ENCODE peak calls at places on chromosome 1, in ten cellular contexts. O, U, V, K, F, T, M, Q, L and X are unnamed samples.

GRCh38 chr1:196029410-196029809 is 578.8 kb downstream of the KCNT2 start:
- DNase-seq in O (no peak), U (no peak), V (no peak), K (no peak), F (no peak), T (no peak), M (no peak), Q (no peak), L (no peak), X (no peak)

GRCh38 chr1:9121891-9122409 is 7.0 kb downstream of the GPR157 start:
- DNase-seq in O (no peak), U (peak), V (no peak), K (no peak), F (peak), T (no peak), M (no peak), Q (no peak), L (no peak), X (no peak)

GRCh38 chr1:216944864-216945505 is 221.8 kb upstream of the ESRRG start:
- DNase-seq in O (no peak), U (no peak), V (no peak), K (no peak), F (no peak), T (peak), M (no peak), Q (no peak), L (no peak), X (no peak)

GRCh38 chr1:23801876-23802275 is 1.3 kb upstream of the GALE start:
- DNase-seq in O (no peak), U (no peak), V (no peak), K (no peak), F (no peak), T (no peak), M (no peak), Q (no peak), L (no peak), X (no peak)

GRCh38 chr1:8329439-8329838 is 11.5 kb downstream of the SLC45A1 start:
- DNase-seq in O (no peak), U (no peak), V (no peak), K (no peak), F (no peak), T (no peak), M (no peak), Q (peak), L (no peak), X (no peak)

GRCh38 chr1:81287681-81288080 is 513.1 kb upstream of the ADGRL2 start:
- DNase-seq in O (no peak), U (no peak), V (no peak), K (no peak), F (no peak), T (no peak), M (no peak), Q (no peak), L (no peak), X (no peak)

GRCh38 chr1:109931189-109931672 is 20.6 kb downstream of the CSF1 start:
- DNase-seq in O (peak), U (no peak), V (no peak), K (peak), F (peak), T (peak), M (peak), Q (peak), L (peak), X (peak)

GRCh38 chr1:173161510-173162221 is 45.5 kb downstream of the TNFSF4 start:
- DNase-seq in O (no peak), U (no peak), V (peak), K (no peak), F (no peak), T (no peak), M (no peak), Q (peak), L (no peak), X (no peak)

GRCh38 chr1:146007048-146007784 is 10.8 kb upstream of the TXNIP start:
- DNase-seq in O (peak), U (peak), V (peak), K (peak), F (no peak), T (peak), M (peak), Q (peak), L (peak), X (no peak)

GRCh38 chr1:87226341-87226760 is 102.3 kb upstream of the LMO4 start:
- DNase-seq in O (peak), U (no peak), V (peak), K (peak), F (peak), T (peak), M (peak), Q (peak), L (peak), X (peak)

GRCh38 chr1:46724991-46725735 is 6.2 kb upstream of the EFCAB14 start:
- DNase-seq in O (peak), U (peak), V (peak), K (peak), F (peak), T (peak), M (peak), Q (peak), L (peak), X (peak)

GRCh38 chr1:205041998-205042910 is 758 bp upstream of the CNTN2 start:
- DNase-seq in O (no peak), U (no peak), V (no peak), K (no peak), F (no peak), T (no peak), M (no peak), Q (no peak), L (no peak), X (no peak)

GRCh38 chr1:47578026-47578861 is 140.4 kb downstream of the FOXD2 start:
- DNase-seq in O (no peak), U (no peak), V (no peak), K (no peak), F (peak), T (no peak), M (no peak), Q (no peak), L (no peak), X (no peak)

GRCh38 chr1:43834280-43835140 is 99.1 kb upstream of the ARTN start:
- DNase-seq in O (no peak), U (no peak), V (peak), K (peak), F (no peak), T (peak), M (peak), Q (peak), L (no peak), X (no peak)

GRCh38 chr1:211829343-211830054 is 1.1 kb downstream of the LPGAT1 start:
- DNase-seq in O (peak), U (no peak), V (peak), K (peak), F (peak), T (peak), M (no peak), Q (peak), L (peak), X (no peak)

GRCh38 chr1:21434394-21434793 is 5.5 kb upstream of the NBPF3 start:
- DNase-seq in O (no peak), U (no peak), V (no peak), K (no peak), F (no peak), T (no peak), M (no peak), Q (no peak), L (no peak), X (no peak)

GRCh38 chr1:13228343-13228781 is 2.4 kb upstream of the PRAMEF18 start:
- DNase-seq in O (no peak), U (no peak), V (no peak), K (peak), F (peak), T (no peak), M (peak), Q (peak), L (peak), X (no peak)

GRCh38 chr1:47693115-47693514 is 255.3 kb downstream of the FOXD2 start:
- DNase-seq in O (no peak), U (no peak), V (no peak), K (no peak), F (no peak), T (peak), M (no peak), Q (no peak), L (no peak), X (no peak)

GRCh38 chr1:2099871-2100774 is 49.9 kb downstream of the PRKCZ start:
- DNase-seq in O (no peak), U (no peak), V (no peak), K (no peak), F (peak), T (no peak), M (no peak), Q (peak), L (no peak), X (peak)

GRCh38 chr1:156496211-156496761 is 4.3 kb downstream of the MEF2D start:
- DNase-seq in O (no peak), U (no peak), V (no peak), K (no peak), F (no peak), T (no peak), M (no peak), Q (peak), L (no peak), X (peak)

GRCh38 chr1:78222225-78222961 is 176.6 kb downstream of the GIPC2 start:
- DNase-seq in O (no peak), U (no peak), V (peak), K (no peak), F (no peak), T (no peak), M (no peak), Q (no peak), L (no peak), X (no peak)

GRCh38 chr1:190353538-190354101 is 124.0 kb downstream of the BRINP3 start:
- DNase-seq in O (no peak), U (no peak), V (peak), K (no peak), F (no peak), T (no peak), M (no peak), Q (no peak), L (no peak), X (no peak)

GRCh38 chr1:24069817-24070216 is 42.1 kb downstream of the MYOM3 start:
- DNase-seq in O (no peak), U (no peak), V (peak), K (no peak), F (no peak), T (no peak), M (no peak), Q (peak), L (no peak), X (no peak)

GRCh38 chr1:2528016-2528415 is 1.6 kb upstream of the PANK4 start:
- DNase-seq in O (no peak), U (no peak), V (no peak), K (peak), F (peak), T (no peak), M (no peak), Q (no peak), L (no peak), X (peak)

GRCh38 chr1:216456682-216457081 is 33.4 kb upstream of the USH2A start:
- DNase-seq in O (no peak), U (no peak), V (peak), K (no peak), F (no peak), T (peak), M (no peak), Q (peak), L (no peak), X (no peak)

GRCh38 chr1:92442351-92442750 is 44.4 kb downstream of the GFI1 start:
- DNase-seq in O (no peak), U (no peak), V (no peak), K (no peak), F (no peak), T (no peak), M (no peak), Q (no peak), L (no peak), X (no peak)
- H3K27ac ChIP-seq in O (no peak), U (no peak), V (no peak), K (peak), F (no peak), T (no peak), M (peak), Q (no peak), L (no peak), X (no peak)

GRCh38 chr1:174877208-174877673 is 122.5 kb upstream of the CACYBP start:
- DNase-seq in O (no peak), U (no peak), V (no peak), K (peak), F (peak), T (peak), M (peak), Q (no peak), L (peak), X (no peak)
- H3K4me3 ChIP-seq in O (no peak), U (no peak), V (no peak), K (peak), F (no peak), T (peak), M (peak), Q (no peak), L (peak), X (no peak)

DNA sequence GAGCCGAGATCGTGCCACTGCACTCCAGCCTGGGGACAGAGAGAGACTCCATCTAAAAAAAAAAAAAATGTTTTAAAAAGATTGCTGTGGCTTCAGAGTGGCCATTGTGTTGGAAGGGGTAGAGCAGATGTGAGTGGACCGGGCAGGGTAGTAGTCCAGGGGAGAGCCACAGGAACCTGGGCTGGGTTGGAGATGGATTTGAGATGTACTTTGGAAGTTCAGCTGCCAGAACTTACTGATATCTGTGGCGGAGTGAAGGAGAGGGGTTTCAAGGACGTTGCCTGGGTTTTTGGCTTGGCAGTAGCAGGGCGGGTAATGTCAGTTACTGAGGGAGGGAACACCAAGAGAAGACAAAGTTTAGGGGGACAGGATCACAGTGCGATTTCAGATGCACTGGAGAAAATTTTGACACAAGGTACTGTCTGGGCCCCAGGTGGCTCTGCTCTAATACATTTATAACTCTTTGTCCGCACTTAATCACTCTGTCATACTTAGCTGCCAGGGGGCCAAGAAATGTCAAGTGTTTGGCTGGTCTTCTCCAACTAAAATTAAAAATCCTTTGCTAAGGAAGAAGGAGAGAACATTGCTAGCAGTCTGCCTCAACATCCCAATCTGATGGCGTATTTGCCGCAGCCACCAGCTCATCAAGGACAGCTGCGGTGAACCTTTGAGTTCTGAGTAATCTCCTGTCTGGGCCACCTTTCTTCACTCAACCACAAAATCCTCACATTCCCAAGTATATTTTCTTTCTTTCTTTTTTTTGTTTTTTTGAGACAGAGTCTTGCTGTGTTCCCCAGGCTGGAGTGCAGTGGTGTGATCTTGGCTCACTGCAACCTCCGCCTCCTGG is 9.6 kb downstream of the EPHX1 start:
- DNase-seq in O (no peak), U (no peak), V (no peak), K (no peak), F (no peak), T (no peak), M (no peak), Q (no peak), L (no peak), X (no peak)
- H3K27ac ChIP-seq in O (no peak), U (no peak), V (no peak), K (peak), F (peak), T (no peak), M (peak), Q (no peak), L (no peak), X (peak)

GRCh38 chr1:27623327-27624212 is 11.4 kb downstream of the FGR start:
- DNase-seq in O (no peak), U (no peak), V (no peak), K (no peak), F (no peak), T (no peak), M (no peak), Q (no peak), L (peak), X (no peak)

GRCh38 chr1:27622828-27623227 is 12.2 kb downstream of the FGR start:
- DNase-seq in O (no peak), U (no peak), V (no peak), K (no peak), F (no peak), T (no peak), M (no peak), Q (no peak), L (no peak), X (no peak)

GRCh38 chr1:27626031-27626935 is 8.7 kb downstream of the FGR start:
- DNase-seq in O (no peak), U (no peak), V (no peak), K (peak), F (no peak), T (no peak), M (no peak), Q (no peak), L (no peak), X (no peak)

GRCh38 chr1:27627051-27627450 is 7.9 kb downstream of the FGR start:
- DNase-seq in O (no peak), U (no peak), V (no peak), K (no peak), F (no peak), T (no peak), M (no peak), Q (no peak), L (no peak), X (peak)

DNA sequence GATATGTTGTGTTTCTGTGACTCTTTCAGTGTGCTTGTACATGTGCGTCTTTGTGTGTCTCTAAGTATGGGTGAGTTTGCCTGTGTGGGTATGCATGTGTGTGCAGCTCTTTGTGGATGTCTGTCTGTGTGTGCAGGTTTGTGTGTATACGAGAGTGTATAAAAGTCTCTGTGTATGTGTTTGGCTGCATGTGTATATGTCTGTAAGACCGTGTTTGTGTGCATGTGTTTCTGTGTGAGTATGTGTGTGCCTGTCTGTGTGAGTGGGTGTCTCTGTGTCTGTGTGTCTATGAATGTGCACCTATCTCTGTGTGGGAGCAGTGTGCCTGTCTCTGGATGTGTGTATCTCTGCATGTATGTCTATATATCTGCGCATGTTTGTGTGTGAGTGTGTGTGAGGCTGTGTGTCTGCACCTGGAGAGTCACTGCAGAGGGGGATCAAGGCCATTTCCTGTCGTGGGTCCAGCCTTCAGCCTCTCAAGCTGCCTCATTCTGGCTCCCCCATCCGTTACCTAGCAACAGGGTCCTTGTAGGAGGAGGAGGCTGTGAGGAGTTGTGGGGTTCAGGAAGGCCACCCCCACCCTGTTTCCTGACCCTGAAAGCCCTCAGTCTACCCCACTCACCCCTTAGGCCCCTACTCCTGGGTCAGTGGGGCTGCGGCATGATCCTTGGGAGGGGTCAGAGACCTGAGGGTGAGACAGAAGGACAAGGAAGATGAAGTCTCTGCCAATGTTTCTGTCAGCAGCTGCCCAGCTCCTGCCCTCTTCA is 10.3 kb downstream of the FGR start:
- DNase-seq in O (no peak), U (no peak), V (no peak), K (no peak), F (no peak), T (no peak), M (no peak), Q (no peak), L (no peak), X (peak)
- H3K4me3 ChIP-seq in O (no peak), U (no peak), V (no peak), K (no peak), F (no peak), T (no peak), M (no peak), Q (no peak), L (no peak), X (no peak)

GRCh38 chr1:25619101-25619890 is 2.7 kb downstream of the MAN1C1 start:
- DNase-seq in O (peak), U (no peak), V (no peak), K (no peak), F (peak), T (peak), M (no peak), Q (peak), L (no peak), X (peak)

GRCh38 chr1:25616932-25617625 is 488 bp downstream of the MAN1C1 start:
- DNase-seq in O (peak), U (no peak), V (peak), K (no peak), F (peak), T (peak), M (no peak), Q (peak), L (no peak), X (no peak)

GRCh38 chr1:25617626-25618432 is 1.2 kb downstream of the MAN1C1 start:
- DNase-seq in O (peak), U (no peak), V (no peak), K (no peak), F (peak), T (peak), M (no peak), Q (peak), L (no peak), X (peak)

GRCh38 chr1:25620211-25620610 is 3.6 kb downstream of the MAN1C1 start:
- DNase-seq in O (no peak), U (no peak), V (no peak), K (no peak), F (no peak), T (no peak), M (no peak), Q (no peak), L (no peak), X (no peak)

GRCh38 chr1:25618433-25618808 is 1.8 kb downstream of the MAN1C1 start:
- DNase-seq in O (no peak), U (no peak), V (no peak), K (no peak), F (no peak), T (peak), M (no peak), Q (no peak), L (no peak), X (no peak)
- H3K27ac ChIP-seq in O (no peak), U (peak), V (no peak), K (no peak), F (no peak), T (no peak), M (no peak), Q (no peak), L (peak), X (peak)